ENCODE peak calls at places on chromosomes 4 and X, in four cellular contexts. C is Peyer's patch, R is left ventricle myocardium inferior, Q is right lobe of liver. O is an unnamed sample.

GRCh38 chr4:140943486-140943885 is 187.3 kb upstream of the TBC1D9 start:
- DNase-seq in C (no peak), R (no peak), Q (no peak), O (no peak)

GRCh38 chr4:5165419-5166369 is 114.4 kb downstream of the STK32B start:
- DNase-seq in C (no peak), R (no peak), Q (no peak), O (no peak)

GRCh38 chr4:151522790-151523332 is 113.9 kb downstream of the FHIP1A start:
- DNase-seq in C (no peak), R (no peak), Q (no peak), O (no peak)

GRCh38 chr4:147307896-147308680 is 172.8 kb upstream of the EDNRA start:
- DNase-seq in C (no peak), R (no peak), Q (no peak), O (no peak)

GRCh38 chrX:7132335-7133035 is 15.0 kb upstream of the STS start:
- DNase-seq in C (peak; percentile 68), R (no peak), Q (no peak), O (peak; percentile 88)

GRCh38 chr4:141807073-141807472 is 170.7 kb downstream of the IL15 start:
- DNase-seq in C (no peak), R (no peak), Q (no peak), O (no peak)

GRCh38 chr4:13947921-13948320 is 320.4 kb upstream of the BOD1L1 start:
- DNase-seq in C (no peak), R (no peak), Q (no peak), O (no peak)

GRCh38 chr4:8260656-8261111 is 8.9 kb upstream of the HTRA3 start:
- DNase-seq in C (no peak), R (no peak), Q (no peak), O (peak; percentile 57)

GRCh38 chr4:186845137-186845842 is 121.6 kb upstream of the FAT1 start:
- DNase-seq in C (peak; percentile 78), R (no peak), Q (no peak), O (no peak)

GRCh38 chr4:37685726-37686372 is 327 bp downstream of the RELL1 start:
- DNase-seq in C (peak; percentile 79), R (peak; percentile 58), Q (no peak), O (no peak)

GRCh38 chr4:123462007-123462406 is 65.4 kb downstream of the SPRY1 start:
- DNase-seq in C (no peak), R (no peak), Q (no peak), O (no peak)

GRCh38 chrX:128816919-128817318 is 706.4 kb downstream of the SMARCA1 start:
- DNase-seq in C (no peak), R (no peak), Q (no peak), O (no peak)

GRCh38 chrX:37646254-37646653 is 39.3 kb upstream of the XK start:
- DNase-seq in C (no peak), R (no peak), Q (no peak), O (no peak)

GRCh38 chrX:28472926-28473325 is 114.3 kb upstream of the IL1RAPL1 start:
- DNase-seq in C (no peak), R (no peak), Q (no peak), O (no peak)

GRCh38 chr4:140236649-140237160 is 82.7 kb upstream of the MAML3 start:
- DNase-seq in C (no peak), R (no peak), Q (no peak), O (no peak)

GRCh38 chr4:177441061-177441802 is 1.0 kb downstream of the AGA start:
- DNase-seq in C (no peak), R (no peak), Q (no peak), O (no peak)

GRCh38 chr4:5796976-5797375 is 86.0 kb downstream of the EVC start:
- DNase-seq in C (peak; percentile 36), R (no peak), Q (no peak), O (no peak)

GRCh38 chr4:166481014-166481507 is 608.0 kb downstream of the TLL1 start:
- DNase-seq in C (no peak), R (no peak), Q (no peak), O (peak; percentile 3)

GRCh38 chr4:98522603-98523395 is 135.6 kb downstream of the TSPAN5 start:
- DNase-seq in C (no peak), R (no peak), Q (no peak), O (no peak)

GRCh38 chrX:97787849-97788248 is 904.1 kb downstream of the RPA4 start:
- DNase-seq in C (no peak), R (no peak), Q (no peak), O (no peak)

GRCh38 chrX:24676403-24677024 is 17.2 kb upstream of the POLA1 start:
- DNase-seq in C (no peak), R (no peak), Q (no peak), O (peak; percentile 13)

GRCh38 chr4:48490012-48490679 is at the start of gene ZAR1:
- DNase-seq in C (peak; percentile 57), R (no peak), Q (no peak), O (no peak)

GRCh38 chr4:104979083-104979760 is 167.5 kb upstream of the TET2 start:
- DNase-seq in C (no peak), R (no peak), Q (no peak), O (no peak)

GRCh38 chr4:70671091-70671490 is 4.8 kb upstream of the JCHAIN start:
- DNase-seq in C (no peak), R (no peak), Q (no peak), O (no peak)
- H3K27me3 ChIP-seq in C (no peaks in the 10 kb centered on the region), R (no peaks in the 10 kb centered on the region), Q (no peaks in the 10 kb centered on the region), O (no peaks in the 10 kb centered on the region)

DNA sequence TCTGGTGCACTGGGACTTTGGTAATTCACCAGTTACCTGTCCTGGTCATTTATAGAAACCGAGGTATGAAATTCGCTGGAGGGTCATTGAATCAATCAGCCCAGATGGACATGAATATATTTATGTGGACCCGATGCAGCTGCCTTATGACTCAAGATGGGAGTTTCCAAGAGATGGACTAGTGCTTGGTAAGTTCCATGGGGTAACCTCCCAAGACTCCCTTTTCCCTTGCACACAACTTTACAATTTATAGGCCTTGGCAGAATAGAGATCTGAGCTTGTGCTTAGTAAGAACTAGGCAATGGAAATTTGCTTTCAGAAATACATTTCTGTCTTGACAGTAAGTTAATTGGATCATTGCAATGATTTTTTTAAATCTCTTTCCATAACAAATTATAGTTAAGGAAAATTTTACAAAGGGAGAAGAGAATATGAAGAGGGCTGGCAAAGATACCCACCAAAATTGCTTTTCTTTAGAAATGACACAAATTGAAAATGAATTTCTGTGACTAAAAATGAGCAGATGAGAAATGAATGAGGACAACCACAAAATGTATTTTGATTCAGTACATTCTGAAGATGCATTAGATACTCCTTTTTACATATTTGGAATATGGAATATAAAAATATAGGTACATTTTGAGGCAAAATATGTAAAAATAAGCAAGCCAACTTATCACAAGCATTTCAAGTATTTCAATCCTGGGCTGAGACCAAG is 45.9 kb downstream of the PDGFRA start:
- DNase-seq in C (no peak), R (no peak), Q (no peak), O (no peak)
- H3K4me1 ChIP-seq in C (no peaks in the 10 kb centered on the region), R (peaks cover 28% of the 10 kb centered on the region), Q (no peaks in the 10 kb centered on the region), O (no peaks in the 10 kb centered on the region)

DNA sequence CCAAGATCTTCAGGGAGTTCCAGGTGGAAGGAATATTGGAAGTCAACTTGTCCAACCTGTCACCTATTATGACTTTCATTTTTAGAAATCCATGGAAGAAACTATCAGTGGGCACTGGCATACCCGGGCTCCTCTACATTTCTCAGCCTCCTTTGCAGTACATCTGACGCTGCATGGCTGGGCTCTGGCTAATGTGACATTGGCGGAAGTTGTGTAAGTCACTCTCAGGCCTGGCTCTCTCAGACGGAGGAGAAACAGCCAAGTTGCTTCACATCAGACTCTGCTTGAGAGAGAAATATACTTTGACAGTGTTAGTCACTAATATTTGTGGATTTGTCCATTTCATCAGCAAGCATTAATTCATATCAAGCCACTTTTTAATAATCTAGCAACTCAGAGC is 4.5 kb downstream of the DCHS2 start:
- DNase-seq in C (no peak), R (no peak), Q (no peak), O (no peak)
- H3K27me3 ChIP-seq in C (peaks cover 18% of the 10 kb centered on the region), R (peaks cover 96% of the 10 kb centered on the region), Q (peaks cover 18% of the 10 kb centered on the region), O (peaks cover 2% of the 10 kb centered on the region)

GRCh38 chr4:137998666-137999429 is 243.3 kb downstream of the SLC7A11 start:
- DNase-seq in C (no peak), R (no peak), Q (no peak), O (no peak)

GRCh38 chr4:137994858-137995257 is 247.3 kb downstream of the SLC7A11 start:
- DNase-seq in C (no peak), R (no peak), Q (no peak), O (no peak)

GRCh38 chr4:137997496-137997895 is 244.7 kb downstream of the SLC7A11 start:
- DNase-seq in C (no peak), R (no peak), Q (no peak), O (no peak)

GRCh38 chr4:137993232-137993631 is 248.9 kb downstream of the SLC7A11 start:
- DNase-seq in C (no peak), R (no peak), Q (no peak), O (no peak)
- H3K4me1 ChIP-seq in C (no peaks in the 10 kb centered on the region), R (no peaks in the 10 kb centered on the region), Q (no peaks in the 10 kb centered on the region), O (no peaks in the 10 kb centered on the region)

DNA sequence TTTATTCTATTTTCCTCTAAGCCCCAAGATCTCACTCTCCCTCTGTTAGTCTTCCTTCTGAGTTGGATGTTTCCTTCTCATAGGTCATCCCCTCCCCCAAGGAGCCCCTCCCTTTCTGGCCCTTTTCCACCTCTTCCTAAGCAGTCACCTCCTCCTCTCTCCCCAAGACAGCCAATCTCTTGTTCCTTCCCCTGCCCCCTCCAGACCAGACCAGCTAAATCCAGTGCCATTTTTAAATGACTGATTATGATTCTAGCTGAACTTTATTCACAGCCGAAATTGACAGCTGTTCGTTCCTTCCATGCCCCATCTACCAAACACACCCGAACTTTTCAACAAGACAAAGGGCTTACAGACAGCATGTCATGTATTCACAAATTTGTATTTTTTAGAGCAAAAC is 1.9 kb downstream of the SPIN2A start:
- DNase-seq in C (no peak), R (no peak), Q (no peak), O (no peak)
- H3K27me3 ChIP-seq in C (no peaks in the 10 kb centered on the region), R (no peaks in the 10 kb centered on the region), Q (no peaks in the 10 kb centered on the region), O (no peaks in the 10 kb centered on the region)

GRCh38 chr4:2591189-2591588 is 54.7 kb downstream of the FAM193A start:
- DNase-seq in C (no peak), R (no peak), Q (no peak), O (no peak)

GRCh38 chr4:2595436-2595835 is 59.0 kb downstream of the FAM193A start:
- DNase-seq in C (no peak), R (no peak), Q (no peak), O (no peak)

GRCh38 chr4:2596153-2596552 is 59.7 kb downstream of the FAM193A start:
- DNase-seq in C (peak; percentile 60), R (no peak), Q (no peak), O (no peak)

GRCh38 chr4:2592572-2592971 is 56.1 kb downstream of the FAM193A start:
- DNase-seq in C (no peak), R (no peak), Q (no peak), O (no peak)

DNA sequence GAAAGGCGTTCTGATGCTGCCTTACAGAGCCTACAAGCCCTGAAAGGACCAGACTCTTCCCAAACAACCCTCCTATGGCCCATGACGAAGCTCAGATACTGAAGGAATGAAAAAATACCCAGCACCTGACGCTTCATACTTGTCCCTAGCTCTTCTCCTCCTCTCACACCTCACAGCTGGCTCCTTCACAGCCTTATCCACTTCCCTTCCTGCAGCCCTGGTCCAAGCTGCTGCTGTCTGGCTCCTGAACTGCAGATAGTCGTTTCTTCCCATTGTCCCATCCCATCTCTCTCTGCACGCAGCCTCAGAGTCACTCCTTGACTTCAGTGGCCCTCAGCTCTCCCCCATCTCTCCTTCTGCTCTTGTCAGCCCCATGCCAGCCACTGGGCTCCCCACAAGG is 56.6 kb downstream of the FAM193A start:
- DNase-seq in C (no peak), R (no peak), Q (no peak), O (no peak)
- H3K4me1 ChIP-seq in C (peaks cover 2% of the 10 kb centered on the region), R (peaks cover 98% of the 10 kb centered on the region), Q (no peaks in the 10 kb centered on the region), O (no peaks in the 10 kb centered on the region)